ENCODE peak calls at places on chromosomes 12 and 14, in four cellular contexts. L, H, Y and O are unnamed samples. For H3K4me1, the result is how much of the 10 kb centered on the place peaks cover.

GRCh38 chr14:61588419-61588901 is 106.9 kb upstream of the HIF1A start:
- DNase-seq in Y (no peak), H (peak), L (no peak), O (no peak)

GRCh38 chr12:91781114-91781513 is 364.5 kb downstream of the BTG1 start:
- DNase-seq in L (no peak), H (no peak), Y (no peak), O (no peak)

GRCh38 chr14:94989946-94990345 is 167.4 kb downstream of the DICER1 start:
- DNase-seq in H (no peak), L (no peak), Y (no peak), O (no peak)

GRCh38 chr12:16607895-16608294 is 1.9 kb upstream of the LMO3 start:
- DNase-seq in H (no peak), L (no peak), Y (peak), O (no peak)

GRCh38 chr12:69355363-69356035 is 4.0 kb upstream of the YEATS4 start:
- DNase-seq in L (no peak), H (no peak), Y (no peak), O (no peak)

GRCh38 chr12:88726806-88727722 is 146.8 kb upstream of the KITLG start:
- DNase-seq in Y (no peak), H (no peak), L (no peak), O (no peak)

GRCh38 chr12:32120419-32120818 is 13.8 kb downstream of the BICD1 start:
- DNase-seq in Y (no peak), H (no peak), L (no peak), O (no peak)

GRCh38 chr12:121892673-121893561 is 4.3 kb downstream of the PSMD9 start:
- DNase-seq in H (no peak), Y (no peak), L (no peak), O (no peak)

GRCh38 chr12:116604883-116605641 is 45.9 kb downstream of the MAP1LC3B2 start:
- DNase-seq in L (no peak), H (no peak), Y (peak), O (no peak)

GRCh38 chr12:68162374-68162773 is 2.8 kb upstream of the IFNG start:
- DNase-seq in L (no peak), H (no peak), Y (no peak), O (no peak)

GRCh38 chr14:24071144-24071697 is at the start of gene CPNE6:
- DNase-seq in Y (no peak), H (no peak), L (no peak), O (no peak)

GRCh38 chr12:109393437-109394345 is 46.0 kb downstream of the MYO1H start:
- DNase-seq in L (no peak), Y (peak), H (no peak), O (peak)

GRCh38 chr12:46839232-46839631 is 13.4 kb upstream of the SLC38A4 start:
- DNase-seq in H (no peak), L (no peak), Y (no peak), O (no peak)

GRCh38 chr12:5094986-5095385 is 51.3 kb downstream of the KCNA5 start:
- DNase-seq in L (no peak), Y (no peak), H (no peak), O (no peak)

GRCh38 chr14:49861581-49861922 is 9.0 kb upstream of the NEMF start:
- DNase-seq in L (peak), H (peak), Y (peak), O (peak)

GRCh38 chr12:110694330-110694891 is 5.5 kb upstream of the HVCN1 start:
- DNase-seq in Y (no peak), H (peak), L (no peak), O (no peak)

GRCh38 chr12:28177461-28177860 is 12.8 kb upstream of the CCDC91 start:
- DNase-seq in Y (no peak), H (no peak), L (no peak), O (peak)

GRCh38 chr12:106903241-106903950 is 52.3 kb upstream of the TMEM263 start:
- DNase-seq in Y (peak), H (peak), L (peak), O (peak)

GRCh38 chr12:46267618-46268348 is 1.1 kb downstream of the SLC38A1 start:
- DNase-seq in L (no peak), H (no peak), Y (peak), O (peak)

GRCh38 chr12:117892441-117892840 is 76.3 kb downstream of the KSR2 start:
- DNase-seq in L (no peak), H (no peak), Y (no peak), O (no peak)

GRCh38 chr12:28574746-28575592 is 384.7 kb downstream of the CCDC91 start:
- DNase-seq in H (no peak), L (no peak), Y (no peak), O (peak)

GRCh38 chr14:89921896-89922548 is 32.5 kb downstream of the EFCAB11 start:
- DNase-seq in H (no peak), Y (no peak), L (no peak), O (no peak)

GRCh38 chr14:77791225-77791600 is 8.7 kb upstream of the ADCK1 start:
- DNase-seq in H (peak), Y (no peak), L (no peak), O (no peak)

GRCh38 chr12:2180737-2181082 is 127.9 kb downstream of the CACNA1C start:
- DNase-seq in Y (no peak), L (no peak), H (no peak), O (no peak)

GRCh38 chr12:11953523-11953922 is 117.2 kb upstream of the BCL2L14 start:
- DNase-seq in L (no peak), H (no peak), Y (no peak), O (no peak)

GRCh38 chr12:53454710-53455109 is 2.8 kb downstream of the PCBP2 start:
- DNase-seq in H (no peak), Y (no peak), L (no peak), O (no peak)

GRCh38 chr12:67920432-67920831 is 68.8 kb upstream of the IFNG-AS1 start:
- DNase-seq in Y (no peak), L (no peak), H (no peak), O (no peak)

GRCh38 chr12:50401383-50402155 is 884 bp downstream of the LARP4 start:
- DNase-seq in H (no peak), L (no peak), Y (no peak), O (peak)

GRCh38 chr12:94488449-94488848 is 28.8 kb upstream of the CEP83 start:
- DNase-seq in L (no peak), H (no peak), Y (no peak), O (no peak)
- H3K27ac ChIP-seq in L (no peak), H (no peak), Y (no peak), O (no peak)

GRCh38 chr14:22520235-22520634 is 68.8 kb downstream of the DAD1 start:
- DNase-seq in H (no peak), L (no peak), Y (no peak), O (no peak)

GRCh38 chr14:22515961-22516360 is 73.1 kb downstream of the DAD1 start:
- DNase-seq in L (no peak), Y (no peak), H (no peak), O (no peak)

GRCh38 chr14:22518073-22518472 is 71.0 kb downstream of the DAD1 start:
- DNase-seq in H (no peak), L (no peak), Y (no peak), O (no peak)

GRCh38 chr14:22520786-22521185 is 68.2 kb downstream of the DAD1 start:
- DNase-seq in Y (no peak), L (no peak), H (no peak), O (no peak)

DNA sequence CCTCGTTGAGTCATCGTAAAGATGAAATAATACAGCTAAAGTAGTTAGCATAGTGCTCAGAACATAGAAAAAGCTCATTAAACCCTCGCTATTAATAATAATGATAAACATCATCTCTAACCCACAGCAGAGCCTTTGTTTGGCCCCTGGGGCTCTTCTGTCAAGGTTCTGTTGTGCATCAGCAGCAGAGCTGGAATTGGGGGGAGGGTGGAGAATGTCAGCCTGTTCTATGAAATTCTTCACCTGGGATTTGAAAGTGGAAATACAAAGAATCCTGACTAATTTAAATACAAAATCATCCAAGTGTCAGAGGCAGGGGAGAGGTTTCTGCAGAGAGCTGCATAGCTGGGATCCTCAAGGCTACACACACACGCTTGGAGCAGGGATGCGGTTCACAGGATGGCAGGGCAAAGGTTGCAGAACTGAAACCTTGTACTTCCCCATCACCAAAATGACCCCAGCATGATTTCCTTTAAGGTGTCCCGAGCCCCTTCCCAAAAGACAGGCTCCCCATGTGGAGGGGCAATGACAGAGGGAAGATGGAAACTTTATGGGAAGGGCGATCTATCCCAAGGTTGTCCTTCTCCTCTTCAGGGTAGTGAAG is 71.8 kb downstream of the DAD1 start:
- DNase-seq in L (no peak), H (no peak), Y (no peak), O (no peak)
- H3K4me1 ChIP-seq in L (under half), H (half or more), Y (under half), O (under half)

DNA sequence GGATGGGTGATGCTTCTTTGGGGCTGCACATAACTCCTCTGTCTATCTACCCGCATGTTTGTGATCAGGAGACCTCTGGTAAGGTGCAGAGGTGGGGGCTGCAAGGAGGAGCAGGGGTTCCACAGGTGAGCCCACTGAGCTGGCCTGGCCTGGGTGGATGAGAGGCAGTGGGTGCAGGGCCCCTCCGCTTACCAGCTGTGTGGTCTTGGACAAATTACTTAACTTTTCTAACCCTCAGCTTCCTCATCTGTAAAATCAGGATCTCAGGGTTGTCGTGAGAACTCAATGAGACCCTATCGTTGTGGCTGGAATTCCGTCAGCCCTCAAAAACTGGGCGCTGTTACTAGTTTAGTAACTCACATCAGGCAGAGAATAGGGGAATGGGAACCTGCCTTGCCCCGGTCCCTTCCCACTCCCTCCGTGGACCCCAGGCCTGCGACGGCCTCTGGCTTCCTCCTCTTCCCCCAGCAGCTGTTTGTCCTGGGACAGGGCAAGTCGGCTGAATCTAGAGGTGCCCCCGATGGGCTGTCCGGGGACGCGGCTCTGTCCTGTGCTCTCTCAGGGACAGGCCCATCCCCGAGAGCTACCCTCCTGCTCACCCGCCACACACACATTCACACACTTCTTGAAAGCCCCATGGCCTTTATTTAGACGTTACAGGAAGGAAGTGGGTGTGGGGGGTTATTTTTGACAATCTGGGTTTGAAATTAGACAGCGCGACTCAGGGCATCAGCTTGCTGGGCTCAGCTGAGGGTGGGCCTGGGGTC is 7.6 kb downstream of the PTPN6 start:
- DNase-seq in H (peak), L (peak), Y (no peak), O (peak)
- H3K27ac ChIP-seq in H (no peak), L (peak), Y (no peak), O (peak)

DNA sequence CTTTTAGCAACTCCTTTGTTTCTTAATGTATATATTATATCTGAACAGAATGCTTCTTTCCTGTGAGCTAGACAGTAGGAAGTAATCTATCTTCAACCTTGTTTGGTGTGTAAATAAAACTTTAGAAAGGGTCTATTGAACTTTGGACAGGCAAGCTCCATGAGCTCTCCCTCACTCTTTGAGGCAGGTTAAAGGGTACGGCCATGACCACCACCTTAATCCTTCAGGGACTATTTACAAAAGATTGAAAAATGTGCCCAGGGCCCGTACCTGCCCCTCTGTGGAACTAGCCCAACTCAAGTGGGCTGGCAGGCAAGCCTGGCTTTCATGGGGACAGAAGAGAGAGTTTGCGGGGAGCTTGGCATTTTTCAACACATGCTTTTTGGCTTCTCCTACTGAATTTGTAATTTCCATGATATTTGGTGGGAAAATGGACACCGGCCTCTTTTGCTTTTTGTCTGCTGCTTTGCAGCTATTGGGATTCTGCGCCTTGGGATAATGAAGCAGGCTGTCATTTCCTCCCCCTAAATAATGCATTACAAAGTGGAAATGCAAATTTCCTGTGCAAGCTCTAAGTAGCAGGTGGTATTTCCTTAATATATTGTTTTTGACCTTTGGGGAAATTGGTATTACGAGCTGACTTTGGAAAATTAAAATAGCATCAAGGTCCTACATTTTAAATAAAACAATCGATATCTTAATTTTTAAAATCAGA is 106.0 kb downstream of the HMGA2 start:
- DNase-seq in Y (no peak), H (no peak), L (no peak), O (peak)
- H3K4me1 ChIP-seq in Y (under half), H (under half), L (under half), O (under half)

GRCh38 chr14:30403791-30404190 is 155.2 kb upstream of the G2E3 start:
- DNase-seq in L (no peak), H (no peak), Y (no peak), O (no peak)
- H3K27ac ChIP-seq in L (no peak), H (no peak), Y (no peak), O (no peak)

GRCh38 chr14:65658202-65658601 is 245.7 kb downstream of the FUT8 start:
- DNase-seq in H (no peak), Y (no peak), L (no peak), O (no peak)
- H3K4me1 ChIP-seq in H (under half), Y (under half), L (under half), O (under half)

DNA sequence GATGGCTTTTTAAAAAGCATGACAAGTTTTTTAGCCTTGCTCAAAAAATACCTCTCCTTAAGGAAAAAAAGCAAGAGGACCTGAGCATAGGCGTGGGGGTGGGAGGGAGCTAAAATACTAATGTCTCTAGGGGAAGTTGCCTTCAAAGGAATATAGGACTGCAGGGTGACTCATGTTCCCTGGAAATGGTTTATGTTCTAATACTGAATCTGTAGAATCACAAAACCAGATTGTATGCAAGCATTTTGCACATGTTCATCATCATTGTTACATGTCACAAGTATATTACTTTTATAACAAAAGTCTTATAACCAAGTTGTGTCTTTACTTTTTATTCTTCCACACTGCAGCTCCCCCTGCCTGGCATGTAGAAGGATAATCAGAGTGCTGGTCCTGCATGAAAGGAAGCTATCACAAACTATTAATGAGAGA is 36.6 kb downstream of the GPR135 start:
- DNase-seq in Y (no peak), L (no peak), H (no peak), O (no peak)
- H3K27ac ChIP-seq in Y (peak), L (peak), H (peak), O (no peak)